ENCODE peak calls at places on chromosomes 6 and 20, in five cellular contexts. J is nephron progenitor cell, D is heart right ventricle, A is NB4, Z is psoas muscle. V is an unnamed sample.
A peak's percentile ranks its signal among the peaks of the same experiment; 100 is the strongest.

GRCh38 chr6:107046316-107046715 is 18.3 kb downstream of the MTRES1 start:
- DNase-seq in J (no peak), D (no peak), A (no peak), Z (no peak), V (no peak)

GRCh38 chr6:152292595-152292994 is 344.6 kb downstream of the SYNE1 start:
- DNase-seq in J (no peak), D (no peak), A (no peak), Z (no peak), V (no peak)

GRCh38 chr6:15770347-15771143 is 107.7 kb upstream of the DTNBP1 start:
- DNase-seq in J (no peak), D (no peak), A (peak; percentile 54), Z (no peak), V (peak; percentile 51)

GRCh38 chr6:124131259-124131658 is 327.6 kb downstream of the NKAIN2 start:
- DNase-seq in J (no peak), D (no peak), A (no peak), Z (no peak), V (no peak)

GRCh38 chr6:27866370-27867050 is 45.7 kb downstream of the OR2B2 start:
- DNase-seq in J (no peak), D (no peak), A (peak; percentile 92), Z (no peak), V (peak; percentile 64)

GRCh38 chr6:150696156-150696555 is 96.5 kb downstream of the PLEKHG1 start:
- DNase-seq in J (no peak), D (no peak), A (no peak), Z (no peak), V (no peak)

GRCh38 chr6:81814365-81815109 is 62.1 kb upstream of the TENT5A start:
- DNase-seq in J (no peak), D (no peak), A (no peak), Z (no peak), V (no peak)

GRCh38 chr6:121651420-121651819 is 216.0 kb downstream of the GJA1 start:
- DNase-seq in J (no peak), D (peak; percentile 16), A (peak; percentile 65), Z (no peak), V (no peak)

GRCh38 chr20:17538517-17539170 is 7.5 kb upstream of the BFSP1 start:
- DNase-seq in J (no peak), D (no peak), A (peak; percentile 72), Z (no peak), V (peak; percentile 27)

GRCh38 chr6:4920914-4921410 is 82.9 kb downstream of the RPP40 start:
- DNase-seq in J (no peak), D (no peak), A (no peak), Z (no peak), V (no peak)

GRCh38 chr6:168388641-168389633 is 52.0 kb upstream of the SMOC2 start:
- DNase-seq in J (no peak), D (no peak), A (no peak), Z (no peak), V (no peak)

GRCh38 chr20:50464026-50464724 is 46.0 kb upstream of the PTPN1 start:
- DNase-seq in J (peak; percentile 65), D (peak; percentile 44), A (peak; percentile 74), Z (peak; percentile 59), V (peak; percentile 67)

GRCh38 chr6:11584264-11584663 is 46.7 kb downstream of the TMEM170B start:
- DNase-seq in J (no peak), D (no peak), A (no peak), Z (no peak), V (no peak)

GRCh38 chr6:1856381-1856780 is 246.7 kb downstream of the FOXC1 start:
- DNase-seq in J (no peak), D (peak; percentile 20), A (no peak), Z (no peak), V (peak; percentile 48)

GRCh38 chr6:96620851-96621250 is 57.9 kb downstream of the FHL5 start:
- DNase-seq in J (no peak), D (no peak), A (no peak), Z (no peak), V (no peak)

GRCh38 chr6:169714595-169714994 is 9.7 kb downstream of the PHF10 start:
- DNase-seq in J (no peak), D (no peak), A (no peak), Z (no peak), V (no peak)

GRCh38 chr6:25981529-25982263 is 19.1 kb downstream of the TRIM38 start:
- DNase-seq in J (no peak), D (no peak), A (no peak), Z (no peak), V (no peak)

GRCh38 chr20:31710423-31711250 is 12.0 kb downstream of the BCL2L1 start:
- DNase-seq in J (no peak), D (no peak), A (no peak), Z (peak; percentile 82), V (no peak)

GRCh38 chr20:60935971-60936370 is 316.1 kb upstream of the CDH4 start:
- DNase-seq in J (no peak), D (no peak), A (peak; percentile 9), Z (no peak), V (no peak)

GRCh38 chr6:134131530-134132139 is 79.2 kb upstream of the SLC2A12 start:
- DNase-seq in J (no peak), D (no peak), A (no peak), Z (no peak), V (no peak)
- TF ChIP-seq CTCF in J (no peak), D (no peak), A (no peak), Z (no peak), V (no peak)

GRCh38 chr6:38906582-38906981 is 142.0 kb upstream of the GLP1R start:
- DNase-seq in J (no peak), D (no peak), A (no peak), Z (no peak), V (no peak)

GRCh38 chr6:38912378-38912777 is 136.2 kb upstream of the GLP1R start:
- DNase-seq in J (no peak), D (no peak), A (no peak), Z (no peak), V (no peak)

GRCh38 chr6:38909020-38909730 is 139.4 kb upstream of the GLP1R start:
- DNase-seq in J (no peak), D (no peak), A (no peak), Z (no peak), V (no peak)

GRCh38 chr6:38907264-38907663 is 141.3 kb upstream of the GLP1R start:
- DNase-seq in J (no peak), D (no peak), A (no peak), Z (no peak), V (no peak)

DNA sequence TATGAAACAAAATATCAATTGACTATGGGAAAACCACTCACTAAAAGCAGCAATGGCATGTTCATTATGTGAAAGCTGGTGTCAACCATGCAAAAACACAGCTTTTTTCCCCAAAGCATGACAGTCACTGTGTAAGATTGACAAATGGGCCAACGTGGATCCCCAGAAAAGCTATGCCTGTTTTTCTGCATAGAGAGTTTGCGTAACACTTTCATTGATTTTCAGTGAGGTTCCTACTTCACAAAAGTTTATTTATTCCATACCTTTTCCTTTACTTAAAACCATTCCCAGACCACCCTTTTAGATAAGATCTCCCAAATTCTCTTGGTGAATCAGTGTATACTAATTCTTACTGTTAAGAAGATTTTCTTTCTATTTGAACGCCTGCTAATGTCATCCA is 138.4 kb upstream of the GLP1R start:
- DNase-seq in J (no peak), D (no peak), A (no peak), Z (no peak), V (no peak)
- TF ChIP-seq CTCF in J (no peak), D (no peak), A (no peak), Z (no peak), V (no peak)

GRCh38 chr6:551829-552350 is 105.0 kb downstream of the HUS1B start:
- DNase-seq in J (no peak), D (no peak), A (no peak), Z (no peak), V (no peak)

GRCh38 chr6:548517-548916 is 108.4 kb downstream of the HUS1B start:
- DNase-seq in J (no peak), D (no peak), A (no peak), Z (no peak), V (no peak)

GRCh38 chr6:548091-548490 is 108.8 kb downstream of the HUS1B start:
- DNase-seq in J (no peak), D (no peak), A (no peak), Z (no peak), V (no peak)

GRCh38 chr6:549901-550300 is 107.0 kb downstream of the HUS1B start:
- DNase-seq in J (no peak), D (no peak), A (no peak), Z (no peak), V (no peak)

GRCh38 chr6:551405-551804 is 105.5 kb downstream of the HUS1B start:
- DNase-seq in J (peak; percentile 32), D (no peak), A (peak; percentile 50), Z (no peak), V (peak; percentile 29)
- TF ChIP-seq CTCF in J (no peak), D (no peak), A (peak; percentile 5), Z (no peak), V (peak; percentile 31)

DNA sequence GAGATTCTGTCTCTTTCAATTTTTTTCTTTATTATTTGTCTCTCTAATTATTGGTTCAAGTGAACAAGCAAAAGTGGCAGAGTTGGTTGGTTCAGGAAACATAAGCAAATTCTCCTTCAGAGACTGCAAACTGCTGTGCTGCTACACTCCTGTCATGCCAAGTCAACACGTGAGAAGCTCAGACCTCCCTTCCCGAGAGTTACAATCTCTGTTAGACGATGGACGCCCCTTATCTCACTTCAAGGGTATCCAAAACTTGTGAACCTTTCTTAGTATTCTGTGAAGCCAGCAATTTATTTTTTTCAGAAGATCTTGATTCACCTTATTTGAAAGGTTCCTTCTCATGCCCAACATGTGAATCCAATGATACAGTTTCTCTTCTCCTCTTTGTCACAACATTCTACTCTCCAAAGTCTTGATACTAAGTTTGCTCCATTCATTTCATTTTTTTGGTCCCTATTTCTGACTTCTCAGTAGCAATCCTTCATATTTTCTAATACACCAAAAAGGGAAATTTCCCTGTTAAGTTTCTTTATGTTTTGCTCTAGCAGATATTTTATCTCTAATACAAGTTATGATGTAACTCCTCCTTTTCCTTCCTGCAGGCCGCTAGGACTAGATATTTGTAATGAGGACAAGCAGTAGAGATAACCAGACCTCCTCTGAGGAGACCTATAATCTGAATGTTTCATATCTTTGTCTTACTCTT is 448.8 kb upstream of the CITED2 start:
- DNase-seq in J (no peak), D (no peak), A (no peak), Z (no peak), V (no peak)
- TF ChIP-seq CTCF in J (no peak), D (no peak), A (no peak), Z (no peak), V (no peak)

GRCh38 chr6:127550403-127550802 is 26.6 kb upstream of the C6orf58 start:
- DNase-seq in J (no peak), D (no peak), A (no peak), Z (no peak), V (no peak)

GRCh38 chr6:127547909-127548649 is 28.9 kb upstream of the C6orf58 start:
- DNase-seq in J (no peak), D (no peak), A (peak; percentile 11), Z (no peak), V (no peak)

DNA sequence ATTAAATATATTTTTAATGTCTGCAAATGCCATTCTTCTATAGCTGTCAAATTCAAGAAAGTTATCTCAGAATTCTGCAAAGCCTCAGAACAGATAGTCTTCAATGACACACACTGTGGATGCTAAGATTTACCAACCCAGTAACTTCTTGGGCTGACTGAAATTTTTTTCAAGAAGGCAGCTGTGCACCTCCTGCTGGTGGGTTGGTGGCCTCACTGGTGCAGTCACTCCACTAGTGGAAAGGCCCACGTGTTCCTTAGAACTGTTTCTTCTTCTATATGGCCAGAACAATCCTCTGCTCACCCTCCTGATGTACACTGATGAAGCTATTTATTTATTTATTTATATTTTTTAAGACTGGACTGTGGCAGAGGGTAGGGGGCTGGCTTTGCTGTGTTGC is 28.1 kb upstream of the MTCL3 start:
- DNase-seq in J (no peak), D (no peak), A (peak; percentile 21), Z (no peak), V (no peak)
- TF ChIP-seq CTCF in J (peak; percentile 39), D (no peak), A (peak; percentile 25), Z (peak; percentile 8), V (no peak)

GRCh38 chr6:147248859-147249258 is 44.6 kb downstream of the STXBP5 start:
- DNase-seq in J (no peak), D (no peak), A (no peak), Z (no peak), V (no peak)
- TF ChIP-seq CTCF in J (no peak), D (no peak), A (no peak), Z (no peak), V (no peak)

V was measured in GM10248.